ENCODE peak calls at places on chromosomes 11 and 22, in seven cellular contexts. I is natural killer cell, L is activated T-cell treated with anti-CD3 and anti-CD28 coated beads for 24 hours, S is thoracic aorta, V is retina, D is amniotic stem cell, G is NCI-H1092. C is an unnamed sample.

GRCh38 chr11:9574806-9575530 is 1.5 kb downstream of the WEE1 start:
- DNase-seq in I (no peak), L (no peak), S (no peak), V (peak), D (peak), G (peak), C (peak)

GRCh38 chr11:3675971-3676370 is 4.8 kb upstream of the CHRNA10 start:
- DNase-seq in I (no peak), L (no peak), S (no peak), V (no peak), D (no peak), G (no peak), C (no peak)

GRCh38 chr22:38202437-38203089 is 769 bp downstream of the MAFF start:
- DNase-seq in I (peak), L (no peak), S (peak), V (peak), D (peak), G (no peak), C (peak)

GRCh38 chr22:23184100-23184763 is 3.9 kb downstream of the BCR start:
- DNase-seq in I (no peak), L (no peak), S (no peak), V (no peak), D (no peak), G (no peak), C (no peak)

GRCh38 chr11:65417221-65417701 is 5.3 kb upstream of the NEAT1 start:
- DNase-seq in I (no peak), L (no peak), S (no peak), V (no peak), D (no peak), G (no peak), C (peak)

GRCh38 chr22:36211237-36211881 is 9.8 kb upstream of the APOL4 start:
- DNase-seq in I (no peak), L (no peak), S (no peak), V (no peak), D (no peak), G (peak), C (no peak)

GRCh38 chr22:47836957-47837356 is 1074.5 kb downstream of the TBC1D22A start:
- DNase-seq in I (no peak), L (no peak), S (no peak), V (no peak), D (no peak), G (no peak), C (no peak)

GRCh38 chr11:12403995-12404345 is 26.6 kb downstream of the PARVA start:
- DNase-seq in I (no peak), L (no peak), S (no peak), V (no peak), D (no peak), G (no peak), C (no peak)